ENCODE peak calls at places on chromosomes 11 and 22, in six cellular contexts. W is GM12878, D is K562, T is IMR-90, B is SK-N-SH, P is HepG2. J is an unnamed sample.
A peak's percentile ranks its signal among the peaks of the same experiment; 100 is the strongest.

GRCh38 chr22:33921576-33922181 is 1.4 kb upstream of the LARGE1 start:
- DNase-seq in T (peak; percentile 60), W (no peak), D (no peak), B (peak; percentile 84), P (peak; percentile 29), J (peak; percentile 17)

GRCh38 chr11:57751676-57752253 is at the start of gene BTBD18:
- DNase-seq in T (peak; percentile 58), D (peak; percentile 38), P (peak; percentile 83), W (no peak), B (peak; percentile 67), J (peak; percentile 57)

GRCh38 chr11:7278314-7278917 is 26.7 kb downstream of the SYT9 start:
- DNase-seq in D (peak; percentile 43), W (no peak), P (peak; percentile 10), T (peak; percentile 34), B (peak; percentile 37), J (peak; percentile 50)

GRCh38 chr22:27801197-27801615 is 350 bp downstream of the MN1 start:
- DNase-seq in W (no peak), P (no peak), B (peak; percentile 84), D (peak; percentile 13), T (peak; percentile 41), J (peak; percentile 30)

GRCh38 chr11:111719379-111719778 is 46.8 kb downstream of the PPP2R1B start:
- DNase-seq in B (no peak), W (no peak), P (no peak), D (no peak), T (peak; percentile 47), J (no peak)

GRCh38 chr11:26947904-26948639 is 45.8 kb upstream of the FIBIN start:
- DNase-seq in B (no peak), W (no peak), T (peak; percentile 23), D (no peak), P (no peak), J (no peak)

GRCh38 chr22:44497218-44497903 is 672 bp downstream of the RTL6 start:
- DNase-seq in B (peak; percentile 64), T (peak; percentile 34), W (no peak), P (no peak), D (no peak), J (no peak)

GRCh38 chr11:95108159-95108611 is 18.5 kb downstream of the ENDOD1 start:
- DNase-seq in D (no peak), T (peak; percentile 34), W (no peak), B (no peak), P (no peak), J (peak; percentile 11)

GRCh38 chr11:17986007-17986710 is 26.7 kb downstream of the SERGEF start:
- DNase-seq in W (no peak), P (no peak), T (peak; percentile 90), D (no peak), B (no peak), J (no peak)

GRCh38 chr22:21041937-21042336 is 3.8 kb upstream of the LRRC74B start:
- DNase-seq in D (no peak), W (no peak), T (peak; percentile 76), P (no peak), B (no peak), J (no peak)

GRCh38 chr11:44016129-44016528 is 31.7 kb upstream of the ACCSL start:
- DNase-seq in W (no peak), T (peak; percentile 67), B (no peak), D (no peak), P (no peak), J (no peak)

GRCh38 chr11:109350091-109350490 is 71.9 kb upstream of the C11orf87 start:
- DNase-seq in P (no peak), T (no peak), B (no peak), W (no peak), D (no peak), J (no peak)

GRCh38 chr11:1779034-1779805 is 15.5 kb upstream of the CTSD start:
- DNase-seq in B (no peak), W (no peak), P (no peak), T (no peak), D (no peak), J (no peak)

GRCh38 chr11:584287-584686 is 8.0 kb downstream of the PHRF1 start:
- DNase-seq in W (no peak), P (no peak), D (no peak), T (no peak), B (no peak), J (no peak)

GRCh38 chr11:62788991-62789390 is 1.8 kb downstream of the TMEM179B start:
- DNase-seq in P (no peak), B (no peak), D (no peak), T (no peak), W (no peak), J (peak; percentile 27)

GRCh38 chr22:25148149-25148691 is 51.4 kb upstream of the CRYBB3 start:
- DNase-seq in W (no peak), P (no peak), D (peak; percentile 9), B (no peak), T (no peak), J (no peak)

GRCh38 chr11:66207816-66208215 is 60.6 kb upstream of the RAB1B start:
- DNase-seq in T (no peak), D (no peak), P (no peak), W (no peak), B (no peak), J (no peak)

GRCh38 chr11:15852179-15852578 is 504.2 kb downstream of the SOX6 start:
- DNase-seq in D (peak; percentile 21), B (no peak), W (no peak), T (peak; percentile 35), P (peak; percentile 13), J (no peak)

GRCh38 chr11:105935791-105936190 is 86.2 kb downstream of the MSANTD4 start:
- DNase-seq in D (no peak), W (no peak), P (no peak), B (no peak), T (peak; percentile 18), J (no peak)

GRCh38 chr22:19641254-19641982 is 72.9 kb upstream of the SEPTIN5 start:
- DNase-seq in W (no peak), B (peak; percentile 3), D (peak; percentile 92), P (no peak), T (no peak), J (peak; percentile 64)

GRCh38 chr11:111456086-111456858 is 55.9 kb downstream of the BTG4 start:
- DNase-seq in B (peak; percentile 7), W (no peak), P (no peak), D (no peak), T (no peak), J (no peak)

GRCh38 chr11:77143405-77144020 is 15.5 kb downstream of the MYO7A start:
- DNase-seq in P (no peak), D (no peak), B (no peak), T (no peak), W (no peak), J (no peak)

GRCh38 chr22:41360126-41360525 is 21.6 kb upstream of the TEF start:
- DNase-seq in W (no peak), T (no peak), P (peak; percentile 85), D (no peak), B (no peak), J (no peak)

GRCh38 chr11:22828373-22828772 is 1.2 kb downstream of the SVIP start:
- DNase-seq in B (peak; percentile 15), W (no peak), T (no peak), P (no peak), D (no peak), J (no peak)

GRCh38 chr22:21837184-21837979 is 30.1 kb downstream of the MAPK1 start:
- DNase-seq in W (no peak), T (peak; percentile 91), P (peak; percentile 72), D (peak; percentile 73), B (no peak), J (peak; percentile 9)

GRCh38 chr11:71542856-71543743 is 5.1 kb upstream of the KRTAP5-9 start:
- DNase-seq in B (peak; percentile 38), T (no peak), W (peak; percentile 17), P (no peak), D (no peak), J (no peak)

GRCh38 chr22:22720201-22720723 is 75.8 kb downstream of the GGTLC2 start:
- DNase-seq in T (peak; percentile 34), W (peak; percentile 57), D (peak; percentile 95), B (peak; percentile 38), P (peak; percentile 32), J (peak; percentile 14)

DNA sequence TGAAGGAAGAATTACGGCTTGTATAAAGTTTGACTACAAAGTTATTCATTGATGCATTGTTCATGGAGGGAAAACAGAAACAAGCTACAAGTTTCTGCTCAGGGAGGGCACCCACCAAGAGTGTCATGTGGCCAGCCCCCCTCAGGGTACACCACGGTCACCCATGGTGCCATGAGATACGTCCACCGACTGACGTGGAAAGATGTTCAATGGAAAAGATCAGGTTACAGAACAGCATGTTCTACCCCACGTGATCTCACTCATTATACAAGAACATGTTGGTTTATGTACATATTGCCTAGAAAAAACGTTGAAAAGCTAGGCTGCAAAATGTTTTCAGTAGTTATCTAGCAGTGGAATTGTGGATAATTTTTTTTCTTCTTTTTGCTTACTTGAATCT is 22.3 kb downstream of the RCN1 start:
- DNase-seq in B (no peak), T (no peak), P (no peak), D (no peak), W (no peak), J (no peak)
- TF ChIP-seq SMC3 in B (no peak), T (no peak), P (no peak), D (no peak), W (no peak), J (no peak)

GRCh38 chr11:32328392-32328791 is 106.9 kb downstream of the WT1 start:
- DNase-seq in P (no peak), D (no peak), B (no peak), T (no peak), W (no peak), J (no peak)

GRCh38 chr11:32325725-32326124 is 109.6 kb downstream of the WT1 start:
- DNase-seq in W (no peak), D (no peak), P (no peak), T (no peak), B (no peak), J (no peak)

GRCh38 chr11:32325187-32325586 is 110.2 kb downstream of the WT1 start:
- DNase-seq in T (no peak), B (no peak), D (no peak), W (no peak), P (no peak), J (no peak)

GRCh38 chr11:32323814-32324130 is 111.6 kb downstream of the WT1 start:
- DNase-seq in P (no peak), D (no peak), W (no peak), B (no peak), T (no peak), J (no peak)

DNA sequence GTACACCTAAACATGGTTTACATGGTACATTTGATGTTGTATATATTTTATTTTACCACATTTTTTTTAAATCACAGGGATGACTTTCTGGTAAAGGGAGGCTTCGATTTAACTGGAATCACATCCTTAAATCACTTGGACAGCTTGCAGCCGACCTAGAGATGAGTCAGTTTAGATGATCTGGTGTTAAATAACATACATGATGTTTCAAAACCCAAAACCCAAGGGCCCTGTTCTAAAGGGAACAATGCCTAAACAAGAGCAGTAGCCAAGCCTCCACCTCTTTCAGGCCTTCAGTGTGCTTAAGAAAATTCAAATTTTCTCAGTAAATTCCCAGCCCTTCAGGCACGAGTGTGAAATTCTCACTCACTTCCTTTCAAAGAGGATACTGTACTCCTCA is 108.8 kb downstream of the WT1 start:
- DNase-seq in B (no peak), P (no peak), D (no peak), T (no peak), W (no peak), J (no peak)
- TF ChIP-seq SMC3 in B (no peak), P (no peak), D (no peak), T (no peak), W (no peak), J (no peak)

GRCh38 chr11:126546191-126546590 is 190.7 kb downstream of the ST3GAL4 start:
- DNase-seq in W (no peak), T (peak; percentile 21), D (no peak), P (no peak), B (no peak), J (no peak)
- TF ChIP-seq SMC3 in W (no peak), T (no peak), D (no peak), P (no peak), B (no peak), J (no peak)

GRCh38 chr11:86064236-86064803 is 4.6 kb downstream of the PICALM start:
- DNase-seq in P (no peak), W (no peak), D (no peak), T (peak; percentile 54), B (no peak), J (no peak)
- TF ChIP-seq SMC3 in P (no peak), W (no peak), D (no peak), T (no peak), B (no peak), J (no peak)

J was measured in A549.